ENCODE peak calls at places on chromosomes 2 and 18, in seven cellular contexts. E, Y, C, V, F, D and T are unnamed samples.

GRCh38 chr2:157194097-157194688 is 63.3 kb upstream of the GALNT5 start:
- DNase-seq in E (peak; percentile 62), Y (no peak), C (peak; percentile 67), V (peak; percentile 73), F (peak; percentile 86), D (peak; percentile 42), T (peak; percentile 20)

GRCh38 chr2:14781148-14781547 is 148.6 kb downstream of the LRATD1 start:
- DNase-seq in E (no peak), Y (no peak), C (no peak), V (peak; percentile 9), F (no peak), D (no peak), T (no peak)

GRCh38 chr2:36770542-36771287 is 74.2 kb downstream of the VIT start:
- DNase-seq in E (peak; percentile 81), Y (no peak), C (peak; percentile 69), V (peak; percentile 29), F (peak; percentile 19), D (peak; percentile 41), T (peak; percentile 60)

GRCh38 chr2:16828044-16828827 is 162.6 kb upstream of the CYRIA start:
- DNase-seq in E (no peak), Y (no peak), C (no peak), V (no peak), F (no peak), D (no peak), T (no peak)

GRCh38 chr18:6920099-6920955 is 190.8 kb downstream of the ARHGAP28 start:
- DNase-seq in E (peak; percentile 50), Y (peak; percentile 47), C (peak; percentile 75), V (peak; percentile 72), F (peak; percentile 54), D (peak; percentile 68), T (peak; percentile 80)

GRCh38 chr2:15643209-15643500 is 51.5 kb downstream of the DDX1 start:
- DNase-seq in E (no peak), Y (no peak), C (no peak), V (no peak), F (no peak), D (no peak), T (no peak)

GRCh38 chr2:183665976-183666375 is 541.7 kb downstream of the NUP35 start:
- DNase-seq in E (no peak), Y (no peak), C (peak; percentile 20), V (no peak), F (peak; percentile 2), D (no peak), T (no peak)

GRCh38 chr2:198476007-198476406 is 671.6 kb downstream of the PLCL1 start:
- DNase-seq in E (no peak), Y (no peak), C (no peak), V (no peak), F (no peak), D (no peak), T (no peak)

GRCh38 chr2:174051741-174052638 is 86.8 kb upstream of the SP3 start:
- DNase-seq in E (peak; percentile 81), Y (no peak), C (peak; percentile 39), V (peak; percentile 75), F (peak; percentile 84), D (no peak), T (peak; percentile 14)

GRCh38 chr2:119349289-119349688 is 17.3 kb downstream of the C2orf76 start:
- DNase-seq in E (no peak), Y (no peak), C (peak; percentile 37), V (no peak), F (no peak), D (no peak), T (no peak)

GRCh38 chr18:5122270-5122669 is 74.8 kb downstream of the AKAIN1 start:
- DNase-seq in E (no peak), Y (no peak), C (no peak), V (peak; percentile 15), F (no peak), D (no peak), T (no peak)

GRCh38 chr2:64204716-64205115 is 60.5 kb upstream of the PELI1 start:
- DNase-seq in E (no peak), Y (no peak), C (no peak), V (no peak), F (no peak), D (no peak), T (no peak)

GRCh38 chr2:229857634-229858033 is 64.2 kb downstream of the TRIP12 start:
- DNase-seq in E (no peak), Y (no peak), C (no peak), V (no peak), F (no peak), D (no peak), T (no peak)

GRCh38 chr18:51568151-51568550 is 370.7 kb upstream of the MEX3C start:
- DNase-seq in E (no peak), Y (no peak), C (no peak), V (no peak), F (no peak), D (no peak), T (no peak)

GRCh38 chr2:190533175-190533967 is 1.2 kb downstream of the NEMP2 start:
- DNase-seq in E (no peak), Y (no peak), C (no peak), V (no peak), F (no peak), D (no peak), T (no peak)

GRCh38 chr2:86105969-86106945 is at the start of gene PTCD3:
- DNase-seq in E (peak; percentile 91), Y (peak; percentile 96), C (peak; percentile 95), V (peak; percentile 97), F (peak; percentile 96), D (peak; percentile 84), T (peak; percentile 86)

GRCh38 chr2:69385443-69386151 is 1.4 kb downstream of the GFPT1 start:
- DNase-seq in E (peak; percentile 22), Y (no peak), C (peak; percentile 31), V (peak; percentile 12), F (peak; percentile 77), D (no peak), T (no peak)

GRCh38 chr2:43623052-43623451 is 14.0 kb upstream of the PLEKHH2 start:
- DNase-seq in E (peak; percentile 23), Y (no peak), C (peak; percentile 6), V (no peak), F (no peak), D (no peak), T (no peak)

GRCh38 chr2:21646449-21646848 is 522.7 kb downstream of the TDRD15 start:
- DNase-seq in E (no peak), Y (no peak), C (no peak), V (no peak), F (no peak), D (no peak), T (no peak)

GRCh38 chr2:177254433-177255226 is 9.9 kb downstream of the NFE2L2 start:
- DNase-seq in E (peak; percentile 77), Y (no peak), C (no peak), V (peak; percentile 77), F (peak; percentile 44), D (no peak), T (peak; percentile 70)

GRCh38 chr2:240250985-240251847 is 110.8 kb upstream of the OTOS start:
- DNase-seq in E (peak; percentile 89), Y (peak; percentile 94), C (peak; percentile 92), V (peak; percentile 94), F (peak; percentile 82), D (no peak), T (no peak)

GRCh38 chr2:215498411-215498810 is 62.5 kb upstream of the FN1 start:
- DNase-seq in E (peak; percentile 8), Y (no peak), C (peak; percentile 84), V (peak; percentile 42), F (no peak), D (no peak), T (no peak)

GRCh38 chr18:80009661-80010550 is 21.5 kb upstream of the TXNL4A start:
- DNase-seq in E (peak; percentile 46), Y (peak; percentile 66), C (peak; percentile 99), V (peak; percentile 54), F (peak; percentile 98), D (no peak), T (no peak)

GRCh38 chr18:23689031-23689615 is at the start of gene LAMA3:
- DNase-seq in E (no peak), Y (peak; percentile 40), C (peak; percentile 58), V (peak; percentile 86), F (peak; percentile 31), D (peak; percentile 55), T (peak; percentile 41)
- TF ChIP-seq CTCF in E (no peak), Y (peak; percentile 19), C (peak; percentile 9), V (peak; percentile 34), F (peak; percentile 15), D (peak; percentile 19), T (no peak)

DNA sequence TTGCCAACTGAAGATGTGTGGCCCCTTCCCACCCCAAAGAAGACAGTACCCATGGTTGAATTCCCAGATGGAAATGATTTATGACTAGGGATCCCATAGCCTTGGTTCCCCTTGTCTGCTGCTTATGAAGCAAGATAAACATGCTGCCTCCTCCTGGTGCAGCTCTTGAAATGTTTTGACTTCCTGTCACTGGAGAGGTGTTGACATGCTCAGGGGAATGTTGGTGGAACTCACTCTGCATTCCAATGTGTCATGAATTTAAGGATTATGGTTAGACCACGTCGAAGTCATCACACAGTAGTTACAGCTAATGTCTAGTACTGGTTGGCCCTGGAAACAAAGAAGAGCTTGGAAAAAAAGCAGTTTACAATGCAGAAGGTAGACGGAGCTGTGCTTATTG is 69.0 kb upstream of the FAM110C start:
- DNase-seq in E (no peak), Y (no peak), C (peak; percentile 25), V (peak; percentile 23), F (no peak), D (no peak), T (no peak)
- TF ChIP-seq CTCF in E (no peak), Y (no peak), C (no peak), V (no peak), F (no peak), D (no peak), T (no peak)

GRCh38 chr2:171956135-171956830 is 34.0 kb downstream of the HAT1 start:
- DNase-seq in E (no peak), Y (no peak), C (no peak), V (no peak), F (no peak), D (no peak), T (no peak)

GRCh38 chr2:171959998-171960397 is 37.7 kb downstream of the HAT1 start:
- DNase-seq in E (no peak), Y (no peak), C (no peak), V (no peak), F (no peak), D (no peak), T (no peak)

GRCh38 chr2:171958475-171958874 is 36.2 kb downstream of the HAT1 start:
- DNase-seq in E (no peak), Y (no peak), C (peak; percentile 31), V (no peak), F (peak; percentile 70), D (no peak), T (no peak)

GRCh38 chr2:171960570-171960969 is 38.3 kb downstream of the HAT1 start:
- DNase-seq in E (no peak), Y (no peak), C (no peak), V (no peak), F (no peak), D (no peak), T (no peak)

DNA sequence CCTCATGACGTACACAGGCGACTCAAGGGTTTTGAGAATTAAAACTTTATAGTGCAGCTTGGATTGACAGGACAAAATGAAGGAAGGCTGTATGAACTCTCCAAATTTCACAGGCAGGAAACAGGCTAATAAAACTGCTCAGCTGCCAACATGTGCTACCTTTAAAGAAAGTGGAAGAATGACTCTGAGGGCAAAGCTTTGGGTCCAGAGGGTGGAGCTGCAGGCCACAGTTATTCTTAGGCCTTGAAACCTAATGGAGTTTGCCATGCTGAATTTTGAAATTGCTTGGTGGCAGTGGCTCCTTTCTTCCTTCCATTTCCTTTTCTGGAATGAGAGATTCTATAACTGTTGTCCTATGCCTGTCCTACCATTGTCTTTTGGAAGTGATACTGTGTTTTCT is 34.8 kb downstream of the HAT1 start:
- DNase-seq in E (no peak), Y (no peak), C (peak; percentile 27), V (no peak), F (peak; percentile 16), D (no peak), T (no peak)
- TF ChIP-seq CTCF in E (peak; percentile 28), Y (no peak), C (no peak), V (peak; percentile 3), F (peak; percentile 17), D (no peak), T (no peak)

GRCh38 chr18:41532344-41533086 is 422.5 kb upstream of the PIK3C3 start:
- DNase-seq in E (no peak), Y (no peak), C (peak; percentile 42), V (peak; percentile 30), F (no peak), D (no peak), T (peak; percentile 5)
- TF ChIP-seq CTCF in E (no peak), Y (no peak), C (peak; percentile 26), V (peak; percentile 36), F (no peak), D (no peak), T (no peak)